ENCODE peak calls at places on chromosomes 4 and X, in five cellular contexts. W, X, T, S and M are unnamed samples.

GRCh38 chr4:40856836-40857362 is 107.1 kb downstream of the NSUN7 start:
- DNase-seq in T (no peak), W (peak; percentile 55), S (no peak), X (peak; percentile 69), M (peak; percentile 95)

GRCh38 chr4:89741768-89742167 is 95.2 kb downstream of the SNCA start:
- DNase-seq in T (no peak), X (no peak), W (no peak), S (no peak), M (no peak)

GRCh38 chrX:40660381-40660780 is 13.0 kb upstream of the CXorf38 start:
- DNase-seq in S (no peak), T (no peak), W (no peak), X (no peak), M (no peak)

GRCh38 chr4:125456075-125456474 is 141.3 kb downstream of the FAT4 start:
- DNase-seq in T (no peak), X (no peak), S (no peak), W (no peak), M (no peak)

GRCh38 chr4:59388359-59388758 is 1811.8 kb upstream of the ADGRL3 start:
- DNase-seq in W (no peak), X (no peak), S (no peak), T (no peak), M (no peak)

GRCh38 chr4:10581022-10581421 is 103.5 kb downstream of the CLNK start:
- DNase-seq in S (no peak), X (no peak), T (no peak), W (no peak), M (no peak)

GRCh38 chr4:137212601-137213000 is 319.7 kb downstream of the PCDH18 start:
- DNase-seq in S (no peak), T (no peak), W (no peak), X (no peak), M (no peak)

GRCh38 chr4:129344058-129344457 is 248.1 kb downstream of the C4orf33 start:
- DNase-seq in T (peak; percentile 19), X (peak; percentile 35), S (no peak), W (peak; percentile 13), M (peak; percentile 61)

GRCh38 chr4:55675196-55675793 is 39.2 kb upstream of the NMU start:
- DNase-seq in W (no peak), S (no peak), T (no peak), X (no peak), M (no peak)

GRCh38 chrX:10797493-10797892 is 177.1 kb upstream of the MID1 start:
- DNase-seq in W (no peak), T (no peak), S (no peak), X (no peak), M (no peak)

GRCh38 chr4:36192922-36193321 is 51.4 kb downstream of the ARAP2 start:
- DNase-seq in S (no peak), T (no peak), W (no peak), X (no peak), M (no peak)

GRCh38 chr4:71847300-71847699 is 63.4 kb upstream of the GC start:
- DNase-seq in T (no peak), X (no peak), W (no peak), S (no peak), M (no peak)

GRCh38 chr4:25865586-25865985 is 2.8 kb upstream of the SEL1L3 start:
- DNase-seq in S (no peak), X (peak; percentile 61), T (no peak), W (peak; percentile 49), M (peak; percentile 68)

GRCh38 chr4:35934370-35934981 is 309.8 kb downstream of the ARAP2 start:
- DNase-seq in X (peak; percentile 4), S (peak; percentile 21), W (no peak), T (peak; percentile 7), M (peak; percentile 65)

GRCh38 chr4:173666-174314 is 49.5 kb downstream of the ZNF718 start:
- DNase-seq in S (no peak), T (no peak), W (no peak), X (no peak), M (peak; percentile 80)

GRCh38 chr4:53322696-53323095 is 43.2 kb downstream of the SCFD2 start:
- DNase-seq in X (no peak), S (no peak), W (no peak), T (peak; percentile 82), M (no peak)

GRCh38 chr4:7144374-7145290 is 47.7 kb upstream of the SORCS2 start:
- DNase-seq in S (no peak), T (no peak), W (no peak), X (no peak), M (no peak)

GRCh38 chrX:11600578-11600977 is 65.1 kb downstream of the ARHGAP6 start:
- DNase-seq in X (no peak), S (no peak), T (no peak), W (no peak), M (peak; percentile 3)

GRCh38 chrX:39725928-39726619 is 371.7 kb downstream of the BCOR start:
- DNase-seq in X (no peak), W (no peak), S (no peak), T (no peak), M (no peak)

GRCh38 chrX:140672840-140673731 is 36.5 kb upstream of the LINC00632 start:
- DNase-seq in S (no peak), T (peak; percentile 78), W (no peak), X (no peak), M (no peak)
- TF ChIP-seq JUNB in S (no peak), T (peak; percentile 65), W (no peak), X (no peak), M (no peak)

DNA sequence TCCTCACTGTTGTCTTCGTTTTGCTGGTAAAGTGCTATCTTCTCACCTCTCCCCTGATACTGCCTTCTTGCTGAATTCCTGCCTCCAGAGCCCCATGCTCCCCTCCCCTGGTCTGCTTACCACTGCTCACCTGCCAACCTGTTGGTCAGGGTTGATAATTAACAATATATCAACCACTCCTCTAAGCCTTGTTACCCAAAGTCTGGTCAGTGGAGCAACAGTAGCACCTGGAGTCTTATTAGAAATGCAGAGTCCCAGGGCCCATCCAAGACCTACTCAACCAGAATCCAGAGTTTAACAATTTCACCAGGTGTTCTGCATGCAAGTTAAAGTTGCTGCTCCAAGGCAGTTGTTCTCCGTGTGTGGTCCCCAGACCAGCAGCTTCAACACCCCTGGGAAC is 55.0 kb downstream of the EFNB1 start:
- DNase-seq in W (no peak), X (no peak), T (no peak), S (no peak), M (no peak)
- TF ChIP-seq JUNB in W (no peak), X (no peak), T (no peak), S (no peak), M (no peak)

GRCh38 chrX:63919081-63919480 is 134.1 kb upstream of the ARHGEF9 start:
- DNase-seq in W (no peak), X (no peak), T (no peak), S (no peak), M (no peak)

GRCh38 chrX:63918611-63919010 is 133.6 kb upstream of the ARHGEF9 start:
- DNase-seq in W (no peak), S (no peak), T (no peak), X (no peak), M (peak; percentile 54)

GRCh38 chrX:63917296-63917695 is 132.3 kb upstream of the ARHGEF9 start:
- DNase-seq in T (no peak), X (no peak), W (no peak), S (no peak), M (no peak)

GRCh38 chrX:63920875-63921274 is 135.9 kb upstream of the ARHGEF9 start:
- DNase-seq in W (no peak), T (no peak), X (no peak), S (no peak), M (no peak)

GRCh38 chrX:63922221-63922620 is 137.2 kb upstream of the ARHGEF9 start:
- DNase-seq in T (no peak), S (no peak), W (no peak), X (no peak), M (no peak)
- TF ChIP-seq JUNB in T (no peak), S (no peak), W (no peak), X (no peak), M (no peak)

GRCh38 chr4:140255919-140256318 is 101.9 kb upstream of the MAML3 start:
- DNase-seq in T (no peak), S (no peak), W (no peak), X (no peak), M (no peak)
- TF ChIP-seq JUNB in T (no peak), S (no peak), W (no peak), X (no peak), M (no peak)